ENCODE peak calls at places on chromosomes 11 and 22, in eight cellular contexts. One of them, this sample, is unnamed.

GRCh38 chr22:39205344-39206021 is 39.3 kb downstream of the PDGFB start:
- DNase-seq in DMS79 treated with DMSO at 0.1 percent for 48 hours: no peak
- DNase-seq in Ammon's horn: no peak
- DNase-seq in hypothalamus: no peak
- DNase-seq in aorta: peak; percentile 42
- DNase-seq in cardiac septum: no peak
- DNase-seq in NCI-H69: no peak
- DNase-seq in AG09309: no peak
- DNase-seq in this sample: no peak

GRCh38 chr11:71240865-71241691 is 11.3 kb downstream of the SHANK2 start:
- DNase-seq in DMS79 treated with DMSO at 0.1 percent for 48 hours: peak; percentile 12
- DNase-seq in Ammon's horn: no peak
- DNase-seq in hypothalamus: no peak
- DNase-seq in aorta: peak; percentile 71
- DNase-seq in cardiac septum: no peak
- DNase-seq in NCI-H69: peak; percentile 14
- DNase-seq in AG09309: peak; percentile 62
- DNase-seq in this sample: peak; percentile 46

GRCh38 chr11:104582431-104582830 is 315.8 kb downstream of the CASP12 start:
- DNase-seq in DMS79 treated with DMSO at 0.1 percent for 48 hours: no peak
- DNase-seq in Ammon's horn: no peak
- DNase-seq in hypothalamus: no peak
- DNase-seq in aorta: no peak
- DNase-seq in cardiac septum: no peak
- DNase-seq in NCI-H69: no peak
- DNase-seq in AG09309: no peak
- DNase-seq in this sample: no peak

GRCh38 chr22:17797721-17798559 is 23.7 kb upstream of the BID start:
- DNase-seq in DMS79 treated with DMSO at 0.1 percent for 48 hours: no peak
- DNase-seq in Ammon's horn: peak; percentile 66
- DNase-seq in hypothalamus: no peak
- DNase-seq in aorta: no peak
- DNase-seq in cardiac septum: no peak
- DNase-seq in NCI-H69: no peak
- DNase-seq in AG09309: no peak
- DNase-seq in this sample: no peak

GRCh38 chr22:50175921-50176849 is 5.7 kb downstream of the PANX2 start:
- DNase-seq in DMS79 treated with DMSO at 0.1 percent for 48 hours: no peak
- DNase-seq in Ammon's horn: no peak
- DNase-seq in hypothalamus: no peak
- DNase-seq in aorta: no peak
- DNase-seq in cardiac septum: no peak
- DNase-seq in NCI-H69: no peak
- DNase-seq in AG09309: no peak
- DNase-seq in this sample: no peak

GRCh38 chr11:110896358-110896757 is 184.1 kb upstream of the ARHGAP20 start:
- DNase-seq in DMS79 treated with DMSO at 0.1 percent for 48 hours: no peak
- DNase-seq in Ammon's horn: no peak
- DNase-seq in hypothalamus: no peak
- DNase-seq in aorta: no peak
- DNase-seq in cardiac septum: no peak
- DNase-seq in NCI-H69: peak; percentile 26
- DNase-seq in AG09309: peak; percentile 28
- DNase-seq in this sample: no peak

GRCh38 chr11:1708716-1709115 is 11.7 kb downstream of the KRTAP5-6 start:
- DNase-seq in DMS79 treated with DMSO at 0.1 percent for 48 hours: no peak
- DNase-seq in Ammon's horn: no peak
- DNase-seq in hypothalamus: no peak
- DNase-seq in aorta: no peak
- DNase-seq in cardiac septum: no peak
- DNase-seq in NCI-H69: no peak
- DNase-seq in AG09309: no peak
- DNase-seq in this sample: no peak

GRCh38 chr22:31870890-31871289 is 73.4 kb upstream of the YWHAH start:
- DNase-seq in DMS79 treated with DMSO at 0.1 percent for 48 hours: no peak
- DNase-seq in Ammon's horn: peak; percentile 65
- DNase-seq in hypothalamus: peak; percentile 16
- DNase-seq in aorta: peak; percentile 25
- DNase-seq in cardiac septum: no peak
- DNase-seq in NCI-H69: peak; percentile 71
- DNase-seq in AG09309: peak; percentile 61
- DNase-seq in this sample: peak; percentile 7

GRCh38 chr22:30803679-30804078 is 109.0 kb downstream of the OSBP2 start:
- DNase-seq in DMS79 treated with DMSO at 0.1 percent for 48 hours: peak; percentile 3
- DNase-seq in Ammon's horn: no peak
- DNase-seq in hypothalamus: no peak
- DNase-seq in aorta: no peak
- DNase-seq in cardiac septum: no peak
- DNase-seq in NCI-H69: no peak
- DNase-seq in AG09309: no peak
- DNase-seq in this sample: no peak

GRCh38 chr11:122007611-122008071 is 108.4 kb downstream of the BLID start:
- DNase-seq in DMS79 treated with DMSO at 0.1 percent for 48 hours: no peak
- DNase-seq in Ammon's horn: peak; percentile 71
- DNase-seq in hypothalamus: no peak
- DNase-seq in aorta: no peak
- DNase-seq in cardiac septum: no peak
- DNase-seq in NCI-H69: no peak
- DNase-seq in AG09309: no peak
- DNase-seq in this sample: no peak

GRCh38 chr11:44562836-44563460 is 2.5 kb upstream of the CD82 start:
- DNase-seq in DMS79 treated with DMSO at 0.1 percent for 48 hours: no peak
- DNase-seq in Ammon's horn: no peak
- DNase-seq in hypothalamus: no peak
- DNase-seq in aorta: peak; percentile 64
- DNase-seq in cardiac septum: no peak
- DNase-seq in NCI-H69: peak; percentile 22
- DNase-seq in AG09309: no peak
- DNase-seq in this sample: no peak

GRCh38 chr11:18527512-18527911 is 770 bp upstream of the TSG101 start:
- DNase-seq in DMS79 treated with DMSO at 0.1 percent for 48 hours: peak; percentile 16
- DNase-seq in Ammon's horn: peak; percentile 3
- DNase-seq in hypothalamus: no peak
- DNase-seq in aorta: no peak
- DNase-seq in cardiac septum: no peak
- DNase-seq in NCI-H69: peak; percentile 16
- DNase-seq in AG09309: peak; percentile 27
- DNase-seq in this sample: no peak

GRCh38 chr11:84780689-84781293 is 846.4 kb downstream of the DLG2 start:
- DNase-seq in DMS79 treated with DMSO at 0.1 percent for 48 hours: no peak
- DNase-seq in Ammon's horn: peak; percentile 25
- DNase-seq in hypothalamus: no peak
- DNase-seq in aorta: no peak
- DNase-seq in cardiac septum: no peak
- DNase-seq in NCI-H69: peak; percentile 19
- DNase-seq in AG09309: no peak
- DNase-seq in this sample: peak; percentile 12

GRCh38 chr11:34343153-34343552 is 14.7 kb downstream of the ABTB2 start:
- DNase-seq in DMS79 treated with DMSO at 0.1 percent for 48 hours: no peak
- DNase-seq in Ammon's horn: no peak
- DNase-seq in hypothalamus: no peak
- DNase-seq in aorta: no peak
- DNase-seq in cardiac septum: no peak
- DNase-seq in NCI-H69: peak; percentile 44
- DNase-seq in AG09309: peak; percentile 71
- DNase-seq in this sample: peak; percentile 45

GRCh38 chr11:64229090-64229958 is 1.0 kb upstream of the DNAJC4 start:
- DNase-seq in DMS79 treated with DMSO at 0.1 percent for 48 hours: no peak
- DNase-seq in Ammon's horn: no peak
- DNase-seq in hypothalamus: no peak
- DNase-seq in aorta: peak; percentile 67
- DNase-seq in cardiac septum: no peak
- DNase-seq in NCI-H69: no peak
- DNase-seq in AG09309: no peak
- DNase-seq in this sample: no peak

GRCh38 chr11:106950067-106950491 is 68.2 kb downstream of the GUCY1A2 start:
- DNase-seq in DMS79 treated with DMSO at 0.1 percent for 48 hours: no peak
- DNase-seq in Ammon's horn: no peak
- DNase-seq in hypothalamus: no peak
- DNase-seq in aorta: no peak
- DNase-seq in cardiac septum: no peak
- DNase-seq in NCI-H69: peak; percentile 94
- DNase-seq in AG09309: no peak
- DNase-seq in this sample: no peak

GRCh38 chr11:130118636-130119387 is 40.8 kb upstream of the ST14 start:
- DNase-seq in DMS79 treated with DMSO at 0.1 percent for 48 hours: no peak
- DNase-seq in Ammon's horn: no peak
- DNase-seq in hypothalamus: no peak
- DNase-seq in aorta: no peak
- DNase-seq in cardiac septum: no peak
- DNase-seq in NCI-H69: no peak
- DNase-seq in AG09309: no peak
- DNase-seq in this sample: no peak

GRCh38 chr22:19909350-19910179 is 32.0 kb upstream of the COMT start:
- DNase-seq in DMS79 treated with DMSO at 0.1 percent for 48 hours: peak; percentile 29
- DNase-seq in Ammon's horn: peak; percentile 89
- DNase-seq in hypothalamus: peak; percentile 65
- DNase-seq in aorta: peak; percentile 94
- DNase-seq in cardiac septum: peak; percentile 89
- DNase-seq in NCI-H69: peak; percentile 81
- DNase-seq in AG09309: peak; percentile 21
- DNase-seq in this sample: peak; percentile 5

GRCh38 chr11:81987829-81988472 is 745.7 kb downstream of the FAM181B start:
- DNase-seq in DMS79 treated with DMSO at 0.1 percent for 48 hours: no peak
- DNase-seq in Ammon's horn: no peak
- DNase-seq in hypothalamus: no peak
- DNase-seq in aorta: no peak
- DNase-seq in cardiac septum: no peak
- DNase-seq in NCI-H69: no peak
- DNase-seq in AG09309: no peak
- DNase-seq in this sample: no peak

GRCh38 chr11:29844701-29845379 is 172.0 kb downstream of the KCNA4 start:
- DNase-seq in DMS79 treated with DMSO at 0.1 percent for 48 hours: no peak
- DNase-seq in Ammon's horn: no peak
- DNase-seq in hypothalamus: no peak
- DNase-seq in aorta: no peak
- DNase-seq in cardiac septum: no peak
- DNase-seq in NCI-H69: peak; percentile 2
- DNase-seq in AG09309: no peak
- DNase-seq in this sample: no peak

GRCh38 chr11:74322667-74323066 is 11.2 kb upstream of the P4HA3 start:
- DNase-seq in DMS79 treated with DMSO at 0.1 percent for 48 hours: no peak
- DNase-seq in Ammon's horn: peak; percentile 21
- DNase-seq in hypothalamus: no peak
- DNase-seq in aorta: peak; percentile 89
- DNase-seq in cardiac septum: peak; percentile 86
- DNase-seq in NCI-H69: no peak
- DNase-seq in AG09309: no peak
- DNase-seq in this sample: no peak

GRCh38 chr22:23915230-23915754 is 21.1 kb downstream of the MIF start:
- DNase-seq in DMS79 treated with DMSO at 0.1 percent for 48 hours: no peak
- DNase-seq in Ammon's horn: no peak
- DNase-seq in hypothalamus: no peak
- DNase-seq in aorta: no peak
- DNase-seq in cardiac septum: no peak
- DNase-seq in NCI-H69: peak; percentile 21
- DNase-seq in AG09309: no peak
- DNase-seq in this sample: no peak

GRCh38 chr22:46815896-46816721 is 53.7 kb downstream of the TBC1D22A start:
- DNase-seq in DMS79 treated with DMSO at 0.1 percent for 48 hours: no peak
- DNase-seq in Ammon's horn: peak; percentile 56
- DNase-seq in hypothalamus: no peak
- DNase-seq in aorta: peak; percentile 80
- DNase-seq in cardiac septum: no peak
- DNase-seq in NCI-H69: peak; percentile 77
- DNase-seq in AG09309: no peak
- DNase-seq in this sample: no peak

GRCh38 chr11:58914821-58915543 is 24.3 kb upstream of the GLYATL1 start:
- DNase-seq in DMS79 treated with DMSO at 0.1 percent for 48 hours: no peak
- DNase-seq in Ammon's horn: no peak
- DNase-seq in hypothalamus: no peak
- DNase-seq in aorta: no peak
- DNase-seq in cardiac septum: no peak
- DNase-seq in NCI-H69: no peak
- DNase-seq in AG09309: no peak
- DNase-seq in this sample: no peak

GRCh38 chr11:73186294-73186850 is 31.7 kb upstream of the P2RY2 start:
- DNase-seq in DMS79 treated with DMSO at 0.1 percent for 48 hours: peak; percentile 52
- DNase-seq in Ammon's horn: no peak
- DNase-seq in hypothalamus: no peak
- DNase-seq in aorta: peak; percentile 46
- DNase-seq in cardiac septum: no peak
- DNase-seq in NCI-H69: no peak
- DNase-seq in AG09309: no peak
- DNase-seq in this sample: no peak

GRCh38 chr11:61794579-61794978 is 1.9 kb downstream of the FEN1 start:
- DNase-seq in DMS79 treated with DMSO at 0.1 percent for 48 hours: no peak
- DNase-seq in Ammon's horn: no peak
- DNase-seq in hypothalamus: no peak
- DNase-seq in aorta: peak; percentile 1
- DNase-seq in cardiac septum: no peak
- DNase-seq in NCI-H69: no peak
- DNase-seq in AG09309: no peak
- DNase-seq in this sample: no peak